ENCODE peak calls at places on chromosomes 4 and X, in five cellular contexts. X, W, O, P and G are unnamed samples.

GRCh38 chrX:150690126-150690525 is 3.1 kb upstream of the MTMR1 start:
- DNase-seq in X (no peak), W (peak), O (peak), P (peak), G (no peak)

GRCh38 chrX:68332156-68332823 is 101.0 kb downstream of the OPHN1 start:
- DNase-seq in X (no peak), W (no peak), O (no peak), P (no peak), G (peak)

GRCh38 chrX:70479970-70480659 is 35.5 kb downstream of the DLG3 start:
- DNase-seq in X (no peak), W (no peak), O (peak), P (no peak), G (no peak)

GRCh38 chr4:54186371-54186770 is 42.7 kb upstream of the PDGFRA start:
- DNase-seq in X (no peak), W (peak), O (no peak), P (no peak), G (no peak)

GRCh38 chrX:153953342-153953830 is 8.9 kb upstream of the RENBP start:
- DNase-seq in X (peak), W (peak), O (no peak), P (no peak), G (peak)

GRCh38 chr4:140568507-140569306 is at the start of gene UCP1:
- DNase-seq in X (peak), W (no peak), O (no peak), P (no peak), G (no peak)

GRCh38 chr4:98786866-98787265 is 128.5 kb upstream of the TSPAN5 start:
- DNase-seq in X (no peak), W (no peak), O (no peak), P (no peak), G (no peak)

GRCh38 chrX:150680974-150681373 is 12.2 kb upstream of the MTMR1 start:
- DNase-seq in X (no peak), W (no peak), O (no peak), P (peak), G (no peak)

GRCh38 chrX:18577400-18577799 is 94.5 kb downstream of the RS1 start:
- DNase-seq in X (no peak), W (no peak), O (no peak), P (no peak), G (no peak)

GRCh38 chr4:120071192-120071795 is 4.6 kb upstream of the MAD2L1 start:
- DNase-seq in X (no peak), W (peak), O (no peak), P (peak), G (no peak)

GRCh38 chr4:39516407-39516966 is 10.8 kb downstream of the UGDH start:
- DNase-seq in X (no peak), W (no peak), O (no peak), P (no peak), G (no peak)

GRCh38 chr4:848307-848691 is 22.4 kb upstream of the CPLX1 start:
- DNase-seq in X (no peak), W (no peak), O (no peak), P (no peak), G (no peak)

GRCh38 chr4:53653484-53654053 is 62.3 kb upstream of the LNX1 start:
- DNase-seq in X (no peak), W (no peak), O (no peak), P (no peak), G (no peak)

GRCh38 chr4:182738283-182739047 is 178.7 kb downstream of the DCTD start:
- DNase-seq in X (no peak), W (no peak), O (no peak), P (no peak), G (no peak)

GRCh38 chrX:123201720-123202119 is 17.6 kb downstream of the GRIA3 start:
- DNase-seq in X (no peak), W (no peak), O (no peak), P (no peak), G (no peak)

GRCh38 chr4:169823685-169824084 is 65.9 kb upstream of the HPF1 start:
- DNase-seq in X (no peak), W (peak), O (no peak), P (no peak), G (no peak)

GRCh38 chr4:189436207-189436606 is 504.5 kb upstream of the FRG1 start:
- DNase-seq in X (no peak), W (peak), O (no peak), P (peak), G (no peak)

GRCh38 chr4:56435001-56435747 is at the start of gene PPAT:
- DNase-seq in X (peak), W (peak), O (peak), P (peak), G (peak)

GRCh38 chr4:16508968-16509367 is 282.7 kb upstream of the TAPT1 start:
- DNase-seq in X (no peak), W (no peak), O (no peak), P (no peak), G (no peak)

GRCh38 chrX:132694331-132694823 is 205.5 kb upstream of the MBNL3 start:
- DNase-seq in X (no peak), W (peak), O (no peak), P (no peak), G (no peak)

GRCh38 chr4:78779280-78779679 is 3.1 kb downstream of the BMP2K start:
- DNase-seq in X (no peak), W (no peak), O (no peak), P (no peak), G (no peak)

GRCh38 chrX:53321216-53321942 is 40.0 kb upstream of the IQSEC2 start:
- DNase-seq in X (no peak), W (no peak), O (no peak), P (no peak), G (no peak)

GRCh38 chrX:15607067-15607466 is 6.3 kb upstream of the ACE2 start:
- DNase-seq in X (no peak), W (no peak), O (no peak), P (no peak), G (no peak)
- H3K27ac ChIP-seq in X (peak), W (no peak), O (no peak), P (no peak), G (no peak)

DNA sequence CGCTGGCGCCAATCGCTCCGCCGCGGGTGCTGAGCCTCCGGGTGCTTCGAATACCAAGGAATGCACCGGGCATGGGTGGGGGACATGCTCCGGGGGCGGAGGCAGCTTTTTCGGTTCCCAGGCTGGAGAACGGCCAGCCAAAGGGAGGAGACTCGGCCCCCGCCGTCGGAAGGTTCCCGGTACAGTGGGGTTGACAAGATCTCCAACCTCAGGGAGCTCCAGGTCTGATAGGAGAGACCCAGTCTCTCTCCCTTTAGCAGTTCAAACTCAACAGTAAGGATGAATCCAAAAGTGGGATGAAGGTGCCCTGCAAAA is 29.1 kb upstream of the BCORL1 start:
- DNase-seq in X (no peak), W (no peak), O (no peak), P (no peak), G (no peak)
- H3K27ac ChIP-seq in X (no peak), W (no peak), O (no peak), P (no peak), G (no peak)

GRCh38 chr4:94411296-94411695 is 40.4 kb upstream of the PDLIM5 start:
- DNase-seq in X (no peak), W (no peak), O (no peak), P (no peak), G (no peak)
- H3K27ac ChIP-seq in X (peak), W (no peak), O (no peak), P (peak), G (no peak)

GRCh38 chrX:7073336-7073735 is 74.2 kb upstream of the STS start:
- DNase-seq in X (no peak), W (peak), O (no peak), P (no peak), G (no peak)

GRCh38 chrX:7076245-7076661 is 71.3 kb upstream of the STS start:
- DNase-seq in X (no peak), W (no peak), O (no peak), P (no peak), G (no peak)

GRCh38 chrX:7074908-7075204 is 72.7 kb upstream of the STS start:
- DNase-seq in X (no peak), W (peak), O (no peak), P (no peak), G (no peak)

GRCh38 chrX:7072856-7073255 is 74.7 kb upstream of the STS start:
- DNase-seq in X (no peak), W (no peak), O (no peak), P (no peak), G (no peak)

GRCh38 chrX:7074135-7074907 is 73.2 kb upstream of the STS start:
- DNase-seq in X (no peak), W (no peak), O (no peak), P (no peak), G (no peak)
- H3K27ac ChIP-seq in X (no peak), W (no peak), O (no peak), P (no peak), G (no peak)

DNA sequence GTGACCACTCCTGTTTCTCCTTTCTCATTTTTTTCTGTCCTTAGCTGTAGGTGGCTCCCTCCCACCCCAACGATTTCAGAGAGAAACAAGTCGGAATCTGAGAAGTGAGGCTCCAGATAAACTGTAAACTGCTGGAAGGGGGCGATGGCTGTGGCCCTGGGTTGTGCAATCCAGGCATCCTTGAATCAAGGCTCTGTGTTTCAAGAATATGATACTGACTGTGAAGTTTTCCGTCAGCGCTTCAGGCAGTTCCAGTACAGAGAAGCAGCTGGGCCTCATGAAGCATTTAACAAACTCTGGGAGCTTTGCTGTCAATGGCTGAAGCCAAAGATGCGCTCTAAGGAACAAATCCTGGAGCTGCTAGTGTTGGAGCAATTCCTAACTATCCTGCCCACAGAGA is 37.7 kb downstream of the ETDC start:
- DNase-seq in X (peak), W (no peak), O (no peak), P (no peak), G (no peak)
- H3K27ac ChIP-seq in X (peak), W (no peak), O (no peak), P (no peak), G (no peak)

DNA sequence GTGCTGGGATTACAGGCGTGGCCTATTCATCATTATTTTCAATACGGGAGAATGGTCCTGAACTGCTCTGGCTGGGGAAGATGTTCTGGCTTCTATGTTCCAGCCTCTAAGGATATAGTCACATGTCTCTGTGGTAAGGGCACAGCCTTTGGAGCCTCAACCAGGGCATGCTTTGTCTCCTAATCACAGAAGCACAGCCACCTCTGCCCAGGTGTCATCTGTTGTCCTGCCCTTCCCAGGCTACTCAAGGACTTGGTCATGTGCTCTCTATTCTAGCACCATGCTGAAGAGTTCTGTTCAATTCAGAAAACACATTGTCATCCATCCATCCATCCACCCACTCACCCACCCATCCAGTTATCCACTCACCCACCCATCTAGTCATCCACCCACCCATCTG is 29.5 kb downstream of the ASMTL start:
- DNase-seq in X (no peak), W (no peak), O (no peak), P (no peak), G (no peak)
- H3K27ac ChIP-seq in X (no peak), W (no peak), O (no peak), P (no peak), G (no peak)